ENCODE peak calls at places on chromosomes 6 and 20, in eight cellular contexts. U is right cardiac atrium; Y is adipocyte; T is small intestine; B is body of pancreas; M is H1; P is CD4-positive, alpha-beta T cell; Q is CD4-positive, CD25-positive, alpha-beta regulatory T cell. O is an unnamed sample. For H3K9me3, the result is how much of the 10 kb centered on the place peaks cover.

GRCh38 chr6:21357262-21357661 is 236.3 kb upstream of the SOX4 start:
- DNase-seq in Q (no peak), U (no peak), T (no peak), P (no peak), B (no peak), Y (no peak), M (no peak), O (no peak)

GRCh38 chr20:4810446-4811019 is 88.8 kb downstream of the PRND start:
- DNase-seq in Y (no peak), B (no peak), P (no peak), M (no peak), T (no peak), Q (no peak), U (peak), O (no peak)

GRCh38 chr6:84282566-84282965 is 55.1 kb upstream of the CEP162 start:
- DNase-seq in Y (no peak), U (peak), P (no peak), T (no peak), M (no peak), Q (no peak), B (peak), O (no peak)

GRCh38 chr6:125558907-125559306 is 190.5 kb upstream of the HEY2 start:
- DNase-seq in T (no peak), B (no peak), P (no peak), U (no peak), M (no peak), Q (no peak), Y (no peak), O (no peak)

GRCh38 chr6:128807577-128807976 is 75.4 kb upstream of the LAMA2 start:
- DNase-seq in B (no peak), Q (no peak), U (no peak), M (no peak), P (no peak), Y (peak), T (peak), O (no peak)

GRCh38 chr6:41155132-41155805 is 1.1 kb upstream of the TREML1 start:
- DNase-seq in B (no peak), P (no peak), Y (peak), U (no peak), T (no peak), Q (no peak), M (no peak), O (no peak)

GRCh38 chr20:50713677-50714101 is 17.7 kb upstream of the PARD6B start:
- DNase-seq in B (peak), Q (no peak), M (peak), T (peak), P (no peak), Y (peak), U (no peak), O (no peak)

GRCh38 chr20:5970381-5970780 is 19.9 kb downstream of the MCM8 start:
- DNase-seq in B (peak), U (no peak), M (no peak), Q (no peak), Y (no peak), P (no peak), T (no peak), O (no peak)

GRCh38 chr6:117637770-117638169 is 35.5 kb upstream of the GOPC start:
- DNase-seq in Q (no peak), U (no peak), Y (no peak), B (no peak), M (no peak), P (no peak), T (no peak), O (no peak)

DNA sequence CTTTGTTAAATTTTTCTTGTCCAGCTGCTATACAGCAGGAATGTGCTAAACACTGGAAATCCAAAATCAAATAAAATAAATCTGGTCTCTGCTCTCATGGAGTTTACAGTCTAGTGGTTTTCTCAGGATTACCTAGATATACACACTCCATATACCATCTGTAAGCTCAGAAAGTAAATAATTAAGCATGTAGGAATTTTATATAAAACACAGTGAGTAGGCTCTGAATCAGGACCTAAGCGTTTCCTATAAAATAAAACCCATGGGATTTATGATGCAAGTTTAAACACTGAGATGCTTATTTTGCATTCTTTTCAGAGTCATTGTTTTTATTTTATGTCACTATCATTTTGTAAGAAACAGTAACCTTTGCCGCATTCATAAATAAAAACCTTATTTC is 29.7 kb upstream of the UFL1 start:
- DNase-seq in P (no peak), T (no peak), B (no peak), U (no peak), Y (no peak), M (no peak), Q (no peak), O (no peak)
- H3K9me3 ChIP-seq in P (under half), T (under half), B (under half), U (under half), Y (under half), M (under half), Q (under half), O (under half)

GRCh38 chr6:22925304-22925835 is 356.0 kb downstream of the HDGFL1 start:
- DNase-seq in Q (no peak), B (no peak), T (no peak), Y (no peak), U (no peak), P (no peak), M (no peak), O (no peak)

GRCh38 chr6:22929228-22929627 is 359.9 kb downstream of the HDGFL1 start:
- DNase-seq in U (no peak), Y (no peak), M (no peak), B (no peak), P (no peak), Q (no peak), T (no peak), O (no peak)

GRCh38 chr6:22928775-22929174 is 359.4 kb downstream of the HDGFL1 start:
- DNase-seq in Y (no peak), M (no peak), Q (no peak), P (no peak), B (no peak), U (no peak), T (no peak), O (no peak)

GRCh38 chr6:22925920-22926587 is 356.7 kb downstream of the HDGFL1 start:
- DNase-seq in P (no peak), T (no peak), B (no peak), Q (no peak), Y (peak), M (no peak), U (no peak), O (no peak)

DNA sequence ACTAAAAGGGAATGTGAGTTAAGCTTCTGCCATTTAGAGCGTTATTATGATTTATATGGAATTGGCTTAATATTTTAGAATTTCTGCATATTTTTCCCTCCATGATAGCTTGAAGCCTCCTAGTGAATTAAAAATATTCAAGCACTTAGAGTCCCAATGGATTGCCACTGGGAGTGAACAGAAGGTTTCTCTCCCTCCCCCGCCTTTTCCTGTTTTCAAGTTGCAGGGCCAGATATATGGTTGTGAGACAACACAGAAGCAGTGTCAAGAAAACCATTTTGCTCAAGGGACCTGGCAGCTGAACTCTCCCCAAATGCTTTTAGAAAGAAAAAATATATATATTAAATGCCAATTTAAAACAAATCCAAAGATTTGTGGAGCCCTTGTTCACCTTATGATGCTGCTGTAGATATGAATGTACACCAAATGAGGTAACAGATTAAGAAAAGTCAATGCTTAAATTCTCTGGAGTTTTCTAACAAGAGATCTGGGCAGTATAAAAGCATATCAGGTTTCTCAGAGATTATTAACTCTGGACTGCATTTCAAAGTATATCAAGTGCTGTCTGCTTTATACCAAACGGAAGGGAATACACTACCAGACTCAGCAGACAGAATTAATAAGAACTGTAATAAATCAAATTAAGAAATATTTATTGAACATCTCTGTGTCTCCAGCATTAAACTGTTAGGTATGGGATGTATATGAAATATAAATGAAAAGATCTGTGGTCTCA is 357.4 kb downstream of the HDGFL1 start:
- DNase-seq in Y (no peak), Q (no peak), P (no peak), T (no peak), U (no peak), M (no peak), B (no peak), O (no peak)
- H3K9me3 ChIP-seq in Y (under half), Q (under half), P (under half), T (under half), U (under half), M (under half), B (under half), O (under half)

GRCh38 chr20:37457928-37458327 is 63.1 kb upstream of the NNAT start:
- DNase-seq in B (no peak), Y (no peak), Q (no peak), P (no peak), U (peak), T (no peak), M (no peak), O (no peak)
- H3K9me3 ChIP-seq in B (under half), Y (half or more), Q (under half), P (under half), U (under half), T (under half), M (under half), O (under half)

DNA sequence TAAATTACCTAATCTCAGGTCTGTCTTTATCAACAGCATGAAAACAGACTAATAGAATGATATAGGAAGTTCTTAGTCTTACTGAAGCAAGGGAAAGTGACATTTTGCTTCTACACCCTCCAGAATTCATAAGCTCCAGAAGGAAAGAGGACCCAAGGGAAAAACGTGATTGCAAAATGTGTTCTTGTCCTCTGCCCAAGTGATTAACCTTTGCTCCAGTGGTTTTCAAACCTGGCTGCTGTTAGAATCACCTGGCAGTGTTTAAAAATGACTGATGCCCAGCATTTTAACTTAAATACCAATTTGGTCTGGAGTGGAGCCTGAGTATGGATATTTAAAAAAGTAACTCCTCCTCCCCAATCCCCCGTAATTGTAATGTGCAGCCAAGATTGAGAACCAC is 191.4 kb downstream of the SLC16A10 start:
- DNase-seq in Y (no peak), M (no peak), Q (no peak), U (no peak), T (peak), B (no peak), P (no peak), O (no peak)
- H3K9me3 ChIP-seq in Y (under half), M (under half), Q (under half), U (under half), T (under half), B (under half), P (under half), O (under half)

GRCh38 chr20:56005389-56005715 is at the start of gene CBLN4:
- DNase-seq in Q (no peak), U (no peak), P (no peak), T (no peak), Y (no peak), M (peak), B (no peak), O (no peak)
- H3K9me3 ChIP-seq in Q (under half), U (under half), P (under half), T (under half), Y (under half), M (half or more), B (under half), O (under half)

GRCh38 chr20:34209111-34209510 is 32.1 kb upstream of the ASIP start:
- DNase-seq in M (no peak), P (no peak), U (no peak), T (no peak), Q (no peak), Y (no peak), B (no peak), O (no peak)
- H3K9me3 ChIP-seq in M (under half), P (under half), U (under half), T (under half), Q (under half), Y (under half), B (under half), O (under half)